ENCODE peak calls at places on chromosomes 16 and 17, in seven cellular contexts. One of them, this sample, is unnamed.

GRCh38 chr16:2152695-2153506 is 2.7 kb upstream of the TRAF7 start:
- DNase-seq in AG04450: no peak
- DNase-seq in HCT116: no peak
- DNase-seq in CD4-positive, alpha-beta memory T cell: peak; percentile 40
- DNase-seq in endodermal cell: peak; percentile 67
- DNase-seq in dorsolateral prefrontal cortex: no peak
- DNase-seq in SJCRH30: no peak
- DNase-seq in this sample: peak; percentile 73

GRCh38 chr17:80946449-80946848 is 45.2 kb upstream of the CHMP6 start:
- DNase-seq in endodermal cell: no peak
- DNase-seq in HCT116: no peak
- DNase-seq in CD4-positive, alpha-beta memory T cell: no peak
- DNase-seq in SJCRH30: no peak
- DNase-seq in AG04450: no peak
- DNase-seq in dorsolateral prefrontal cortex: no peak
- DNase-seq in this sample: peak; percentile 32

GRCh38 chr17:65433157-65433556 is 128.3 kb downstream of the AXIN2 start:
- DNase-seq in HCT116: no peak
- DNase-seq in CD4-positive, alpha-beta memory T cell: no peak
- DNase-seq in SJCRH30: no peak
- DNase-seq in endodermal cell: no peak
- DNase-seq in dorsolateral prefrontal cortex: no peak
- DNase-seq in AG04450: no peak
- DNase-seq in this sample: no peak

GRCh38 chr17:3960764-3961163 is 3.5 kb downstream of the ATP2A3 start:
- DNase-seq in SJCRH30: peak; percentile 58
- DNase-seq in AG04450: no peak
- DNase-seq in HCT116: no peak
- DNase-seq in dorsolateral prefrontal cortex: no peak
- DNase-seq in endodermal cell: no peak
- DNase-seq in CD4-positive, alpha-beta memory T cell: no peak
- DNase-seq in this sample: no peak

GRCh38 chr16:15502041-15502725 is 67.8 kb downstream of the BMERB1 start:
- DNase-seq in endodermal cell: peak; percentile 58
- DNase-seq in HCT116: peak; percentile 95
- DNase-seq in dorsolateral prefrontal cortex: no peak
- DNase-seq in CD4-positive, alpha-beta memory T cell: no peak
- DNase-seq in AG04450: peak; percentile 76
- DNase-seq in SJCRH30: peak; percentile 84
- DNase-seq in this sample: no peak

GRCh38 chr17:80762076-80762475 is 217.4 kb downstream of the RPTOR start:
- DNase-seq in endodermal cell: peak; percentile 42
- DNase-seq in CD4-positive, alpha-beta memory T cell: no peak
- DNase-seq in HCT116: no peak
- DNase-seq in SJCRH30: no peak
- DNase-seq in AG04450: no peak
- DNase-seq in dorsolateral prefrontal cortex: no peak
- DNase-seq in this sample: no peak

GRCh38 chr17:38617074-38617860 is 11.5 kb upstream of the SRCIN1 start:
- DNase-seq in endodermal cell: peak; percentile 72
- DNase-seq in dorsolateral prefrontal cortex: peak; percentile 35
- DNase-seq in SJCRH30: peak; percentile 62
- DNase-seq in HCT116: no peak
- DNase-seq in AG04450: no peak
- DNase-seq in CD4-positive, alpha-beta memory T cell: peak; percentile 8
- DNase-seq in this sample: no peak

GRCh38 chr17:71438631-71439146 is 682.1 kb upstream of the SOX9 start:
- DNase-seq in HCT116: peak; percentile 90
- DNase-seq in dorsolateral prefrontal cortex: no peak
- DNase-seq in SJCRH30: peak; percentile 51
- DNase-seq in CD4-positive, alpha-beta memory T cell: no peak
- DNase-seq in AG04450: peak; percentile 86
- DNase-seq in endodermal cell: no peak
- DNase-seq in this sample: peak; percentile 58

GRCh38 chr17:68733241-68734176 is 132.3 kb upstream of the FAM20A start:
- DNase-seq in AG04450: peak; percentile 29
- DNase-seq in endodermal cell: peak; percentile 91
- DNase-seq in dorsolateral prefrontal cortex: no peak
- DNase-seq in SJCRH30: peak; percentile 31
- DNase-seq in CD4-positive, alpha-beta memory T cell: no peak
- DNase-seq in HCT116: no peak
- DNase-seq in this sample: no peak

GRCh38 chr16:57471852-57472664 is 9.6 kb downstream of the POLR2C start:
- DNase-seq in endodermal cell: peak; percentile 79
- DNase-seq in AG04450: no peak
- DNase-seq in SJCRH30: no peak
- DNase-seq in HCT116: no peak
- DNase-seq in CD4-positive, alpha-beta memory T cell: no peak
- DNase-seq in dorsolateral prefrontal cortex: no peak
- DNase-seq in this sample: no peak

GRCh38 chr16:86924537-86924936 is 346.2 kb downstream of the FOXL1 start:
- DNase-seq in CD4-positive, alpha-beta memory T cell: no peak
- DNase-seq in endodermal cell: no peak
- DNase-seq in AG04450: peak; percentile 85
- DNase-seq in dorsolateral prefrontal cortex: no peak
- DNase-seq in HCT116: no peak
- DNase-seq in SJCRH30: no peak
- DNase-seq in this sample: no peak

GRCh38 chr17:81397314-81398169 is 2.3 kb downstream of the BAHCC1 start:
- DNase-seq in AG04450: no peak
- DNase-seq in SJCRH30: peak; percentile 91
- DNase-seq in endodermal cell: peak; percentile 98
- DNase-seq in HCT116: no peak
- DNase-seq in CD4-positive, alpha-beta memory T cell: no peak
- DNase-seq in dorsolateral prefrontal cortex: peak; percentile 55
- DNase-seq in this sample: no peak

GRCh38 chr17:15121426-15121825 is 143.7 kb downstream of the PMP22 start:
- DNase-seq in SJCRH30: no peak
- DNase-seq in AG04450: no peak
- DNase-seq in HCT116: no peak
- DNase-seq in CD4-positive, alpha-beta memory T cell: no peak
- DNase-seq in dorsolateral prefrontal cortex: no peak
- DNase-seq in endodermal cell: peak; percentile 22
- DNase-seq in this sample: no peak

GRCh38 chr17:79982986-79983385 is 52.7 kb downstream of the TBC1D16 start:
- DNase-seq in HCT116: no peak
- DNase-seq in dorsolateral prefrontal cortex: no peak
- DNase-seq in endodermal cell: peak; percentile 39
- DNase-seq in AG04450: no peak
- DNase-seq in SJCRH30: no peak
- DNase-seq in CD4-positive, alpha-beta memory T cell: peak; percentile 8
- DNase-seq in this sample: no peak

GRCh38 chr16:84489141-84489540 is 15.3 kb downstream of the MEAK7 start:
- DNase-seq in CD4-positive, alpha-beta memory T cell: no peak
- DNase-seq in SJCRH30: no peak
- DNase-seq in AG04450: no peak
- DNase-seq in dorsolateral prefrontal cortex: peak; percentile 40
- DNase-seq in endodermal cell: no peak
- DNase-seq in HCT116: no peak
- DNase-seq in this sample: no peak

GRCh38 chr16:18792836-18793433 is 2.8 kb upstream of the RPS15A start:
- DNase-seq in HCT116: no peak
- DNase-seq in CD4-positive, alpha-beta memory T cell: no peak
- DNase-seq in AG04450: no peak
- DNase-seq in dorsolateral prefrontal cortex: no peak
- DNase-seq in endodermal cell: no peak
- DNase-seq in SJCRH30: no peak
- DNase-seq in this sample: no peak

GRCh38 chr16:53220585-53220984 is 165.8 kb downstream of the CHD9 start:
- DNase-seq in CD4-positive, alpha-beta memory T cell: no peak
- DNase-seq in HCT116: no peak
- DNase-seq in AG04450: no peak
- DNase-seq in SJCRH30: peak; percentile 17
- DNase-seq in endodermal cell: peak; percentile 46
- DNase-seq in dorsolateral prefrontal cortex: no peak
- DNase-seq in this sample: no peak

GRCh38 chr17:57607553-57608120 is 137.5 kb downstream of the CCDC182 start:
- DNase-seq in SJCRH30: peak; percentile 26
- DNase-seq in CD4-positive, alpha-beta memory T cell: no peak
- DNase-seq in dorsolateral prefrontal cortex: no peak
- DNase-seq in AG04450: no peak
- DNase-seq in HCT116: no peak
- DNase-seq in endodermal cell: no peak
- DNase-seq in this sample: no peak

GRCh38 chr17:18129041-18129502 is 20.5 kb downstream of the MYO15A start:
- DNase-seq in CD4-positive, alpha-beta memory T cell: no peak
- DNase-seq in HCT116: no peak
- DNase-seq in dorsolateral prefrontal cortex: peak; percentile 66
- DNase-seq in AG04450: peak; percentile 34
- DNase-seq in SJCRH30: no peak
- DNase-seq in endodermal cell: no peak
- DNase-seq in this sample: no peak

GRCh38 chr16:1300664-1301476 is 8.6 kb upstream of the UBE2I start:
- DNase-seq in AG04450: no peak
- DNase-seq in HCT116: no peak
- DNase-seq in dorsolateral prefrontal cortex: peak; percentile 78
- DNase-seq in CD4-positive, alpha-beta memory T cell: peak; percentile 72
- DNase-seq in SJCRH30: peak; percentile 72
- DNase-seq in endodermal cell: peak; percentile 95
- DNase-seq in this sample: no peak

GRCh38 chr17:27888072-27888471 is 5.1 kb downstream of the LYRM9 start:
- DNase-seq in dorsolateral prefrontal cortex: no peak
- DNase-seq in CD4-positive, alpha-beta memory T cell: no peak
- DNase-seq in SJCRH30: no peak
- DNase-seq in HCT116: no peak
- DNase-seq in AG04450: no peak
- DNase-seq in endodermal cell: no peak
- DNase-seq in this sample: no peak

GRCh38 chr16:23434380-23434779 is 18.6 kb downstream of the COG7 start:
- DNase-seq in endodermal cell: peak; percentile 54
- DNase-seq in AG04450: peak; percentile 63
- DNase-seq in CD4-positive, alpha-beta memory T cell: no peak
- DNase-seq in HCT116: peak; percentile 59
- DNase-seq in SJCRH30: peak; percentile 83
- DNase-seq in dorsolateral prefrontal cortex: no peak
- DNase-seq in this sample: no peak

GRCh38 chr16:47928008-47928407 is 227.8 kb downstream of the ABCC12 start:
- DNase-seq in CD4-positive, alpha-beta memory T cell: no peak
- DNase-seq in HCT116: peak; percentile 24
- DNase-seq in endodermal cell: peak; percentile 65
- DNase-seq in dorsolateral prefrontal cortex: no peak
- DNase-seq in AG04450: no peak
- DNase-seq in SJCRH30: peak; percentile 12
- DNase-seq in this sample: no peak

GRCh38 chr17:1039119-1039507 is 42.2 kb downstream of the TIMM22 start:
- DNase-seq in dorsolateral prefrontal cortex: no peak
- DNase-seq in endodermal cell: peak; percentile 68
- DNase-seq in CD4-positive, alpha-beta memory T cell: no peak
- DNase-seq in AG04450: no peak
- DNase-seq in SJCRH30: no peak
- DNase-seq in HCT116: no peak
- DNase-seq in this sample: no peak
- H3K4me3 ChIP-seq in dorsolateral prefrontal cortex: no peak overlapping the region
- H3K4me3 ChIP-seq in endodermal cell: no peak overlapping the region
- H3K4me3 ChIP-seq in CD4-positive, alpha-beta memory T cell: no peak overlapping the region
- H3K4me3 ChIP-seq in AG04450: no peak overlapping the region
- H3K4me3 ChIP-seq in SJCRH30: peak overlapping the region; percentile 54
- H3K4me3 ChIP-seq in HCT116: no peak overlapping the region
- H3K4me3 ChIP-seq in this sample: no peak overlapping the region

DNA sequence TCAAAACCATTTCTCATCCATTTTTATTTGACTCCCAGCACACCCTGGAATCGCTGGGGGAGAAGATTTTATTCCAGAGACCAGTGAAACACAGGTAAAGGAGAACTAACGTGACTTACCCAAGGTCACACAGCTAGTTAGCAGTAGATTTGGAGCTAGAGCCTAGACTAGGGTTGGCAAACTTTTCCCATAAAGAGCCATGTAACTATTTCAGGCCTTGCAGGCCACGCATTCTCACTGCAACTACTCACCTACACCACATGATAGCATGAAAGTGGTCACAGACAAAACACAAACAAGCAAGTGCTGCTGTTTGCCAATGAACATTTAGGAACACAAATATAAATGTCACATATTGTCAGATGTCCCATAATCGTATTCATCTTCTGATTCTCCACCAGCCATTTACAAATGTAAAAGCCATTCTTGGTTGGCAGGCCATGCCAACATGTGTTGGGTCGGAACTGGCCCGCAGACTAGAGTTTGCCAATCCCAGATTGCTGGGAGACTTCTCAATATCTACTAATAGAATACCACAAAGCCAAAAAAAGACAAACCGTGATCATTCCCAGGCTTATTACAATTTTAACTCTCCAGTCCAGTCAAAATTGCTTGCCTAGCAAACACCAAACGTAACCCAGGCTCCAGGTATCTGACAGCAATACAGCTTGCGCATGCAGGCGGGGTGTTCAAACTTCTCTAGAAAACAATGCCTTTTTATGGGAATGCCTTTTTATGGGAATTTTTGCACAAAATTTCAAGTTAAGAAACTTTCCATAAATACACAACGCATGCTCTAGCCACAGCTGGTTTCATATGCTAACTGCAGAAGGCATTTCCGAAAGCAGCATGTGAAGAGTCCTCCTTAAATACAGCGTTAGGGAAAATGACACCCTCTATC is 20.9 kb downstream of the ZFHX3 start:
- DNase-seq in dorsolateral prefrontal cortex: no peak
- DNase-seq in AG04450: no peak
- DNase-seq in endodermal cell: peak; percentile 17
- DNase-seq in CD4-positive, alpha-beta memory T cell: no peak
- DNase-seq in SJCRH30: no peak
- DNase-seq in HCT116: no peak
- DNase-seq in this sample: no peak
- H3K27me3 ChIP-seq in dorsolateral prefrontal cortex: no peaks in the 10 kb centered on the region
- H3K27me3 ChIP-seq in AG04450: no peaks in the 10 kb centered on the region
- H3K27me3 ChIP-seq in endodermal cell: peaks cover 90% of the 10 kb centered on the region
- H3K27me3 ChIP-seq in CD4-positive, alpha-beta memory T cell: no peaks in the 10 kb centered on the region
- H3K27me3 ChIP-seq in SJCRH30: no peaks in the 10 kb centered on the region
- H3K27me3 ChIP-seq in HCT116: no peaks in the 10 kb centered on the region
- H3K27me3 ChIP-seq in this sample: no peaks in the 10 kb centered on the region

GRCh38 chr16:67378642-67379041 is 14.7 kb downstream of the TPPP3 start:
- DNase-seq in endodermal cell: no peak
- DNase-seq in dorsolateral prefrontal cortex: no peak
- DNase-seq in HCT116: no peak
- DNase-seq in SJCRH30: no peak
- DNase-seq in CD4-positive, alpha-beta memory T cell: no peak
- DNase-seq in AG04450: peak; percentile 41
- DNase-seq in this sample: no peak
- H3K27ac ChIP-seq in endodermal cell: no peak overlapping the region
- H3K27ac ChIP-seq in dorsolateral prefrontal cortex: no peak overlapping the region
- H3K27ac ChIP-seq in HCT116: no peak overlapping the region
- H3K27ac ChIP-seq in SJCRH30: no peak overlapping the region
- H3K27ac ChIP-seq in CD4-positive, alpha-beta memory T cell: no peak overlapping the region
- H3K27ac ChIP-seq in AG04450: no peak overlapping the region
- H3K27ac ChIP-seq in this sample: no peak overlapping the region

DNA sequence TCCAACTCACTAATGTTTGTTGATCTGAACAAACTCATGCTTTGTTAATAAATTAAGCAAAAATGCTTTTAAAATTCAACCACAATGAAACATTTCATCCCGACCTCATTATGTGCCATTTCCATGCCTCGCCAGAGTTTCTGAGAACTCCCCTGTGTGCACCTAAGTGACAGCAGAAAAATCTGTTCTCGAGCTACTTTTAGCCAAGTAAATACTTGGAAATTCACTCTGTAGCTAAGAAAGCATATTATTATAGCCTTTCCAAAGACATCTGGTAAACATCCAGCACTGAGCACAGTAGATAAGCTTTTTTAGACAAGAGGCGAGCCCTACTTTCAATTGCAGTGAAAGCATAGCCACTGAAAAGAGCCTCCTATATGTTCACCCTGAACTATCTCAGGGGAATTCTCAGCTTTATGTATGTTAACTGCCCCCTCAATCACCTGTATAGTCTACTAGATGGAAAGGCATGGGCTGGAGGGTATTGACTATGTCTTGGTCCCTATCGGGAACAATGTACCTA is 242.8 kb upstream of the PSMD7 start:
- DNase-seq in endodermal cell: no peak
- DNase-seq in dorsolateral prefrontal cortex: no peak
- DNase-seq in HCT116: no peak
- DNase-seq in CD4-positive, alpha-beta memory T cell: no peak
- DNase-seq in SJCRH30: no peak
- DNase-seq in AG04450: no peak
- DNase-seq in this sample: no peak
- H3K4me3 ChIP-seq in endodermal cell: no peak overlapping the region
- H3K4me3 ChIP-seq in dorsolateral prefrontal cortex: no peak overlapping the region
- H3K4me3 ChIP-seq in HCT116: no peak overlapping the region
- H3K4me3 ChIP-seq in CD4-positive, alpha-beta memory T cell: no peak overlapping the region
- H3K4me3 ChIP-seq in SJCRH30: no peak overlapping the region
- H3K4me3 ChIP-seq in AG04450: no peak overlapping the region
- H3K4me3 ChIP-seq in this sample: no peak overlapping the region